ENCODE peak calls at places on chromosomes 4 and X, in eight cellular contexts. M is mucosa of descending colon, W is AG09309, S is GM10248, V is A549, R is DND-41, L is HepG2, B is AG10803. G is an unnamed sample.

GRCh38 chr4:61740950-61741638 is 541.0 kb downstream of the ADGRL3 start:
- DNase-seq in M (no peak), W (no peak), S (no peak), V (no peak), R (no peak), L (no peak), B (no peak), G (no peak)

GRCh38 chrX:74521961-74522833 is 92.2 kb downstream of the RLIM start:
- DNase-seq in M (no peak), W (no peak), S (no peak), V (no peak), R (no peak), L (no peak), B (peak), G (no peak)

GRCh38 chr4:175092114-175092513 is 174.0 kb downstream of the ADAM29 start:
- DNase-seq in M (peak), W (no peak), S (no peak), V (no peak), R (no peak), L (no peak), B (no peak), G (no peak)

GRCh38 chrX:17459596-17459995 is 84.6 kb downstream of the NHS start:
- DNase-seq in M (no peak), W (peak), S (no peak), V (no peak), R (no peak), L (no peak), B (peak), G (no peak)

GRCh38 chr4:69134471-69134870 is 38.2 kb downstream of the UGT2B7 start:
- DNase-seq in M (no peak), W (no peak), S (no peak), V (no peak), R (no peak), L (no peak), B (no peak), G (no peak)

GRCh38 chrX:46755656-46756055 is 3.3 kb downstream of the SLC9A7 start:
- DNase-seq in M (no peak), W (no peak), S (no peak), V (no peak), R (no peak), L (no peak), B (no peak), G (no peak)

GRCh38 chrX:72568406-72569092 is 4.1 kb downstream of the HDAC8 start:
- DNase-seq in M (no peak), W (peak), S (no peak), V (no peak), R (no peak), L (no peak), B (no peak), G (no peak)

GRCh38 chr4:154126276-154126675 is 337.4 kb upstream of the SFRP2 start:
- DNase-seq in M (no peak), W (no peak), S (no peak), V (no peak), R (no peak), L (no peak), B (peak), G (no peak)

GRCh38 chr4:84582988-84583870 is at the start of gene CDS1:
- DNase-seq in M (peak), W (no peak), S (peak), V (peak), R (no peak), L (no peak), B (no peak), G (peak)

GRCh38 chrX:68718443-68718820 is 71.0 kb downstream of the STARD8 start:
- DNase-seq in M (no peak), W (no peak), S (no peak), V (no peak), R (no peak), L (no peak), B (no peak), G (no peak)

GRCh38 chrX:15475021-15475420 is 18.1 kb downstream of the PIR start:
- DNase-seq in M (no peak), W (no peak), S (no peak), V (no peak), R (no peak), L (no peak), B (no peak), G (peak)

GRCh38 chrX:65932173-65933084 is 107.5 kb downstream of the VSIG4 start:
- DNase-seq in M (peak), W (no peak), S (no peak), V (no peak), R (no peak), L (peak), B (no peak), G (peak)

GRCh38 chr4:16019666-16020065 is 56.7 kb upstream of the FGFBP2 start:
- DNase-seq in M (no peak), W (peak), S (no peak), V (no peak), R (no peak), L (no peak), B (peak), G (no peak)

GRCh38 chr4:77617203-77617602 is 11.6 kb downstream of the CXCL13 start:
- DNase-seq in M (no peak), W (no peak), S (no peak), V (no peak), R (no peak), L (no peak), B (peak), G (no peak)

GRCh38 chrX:13891367-13892146 is 74.7 kb upstream of the GPM6B start:
- DNase-seq in M (no peak), W (no peak), S (no peak), V (no peak), R (no peak), L (no peak), B (no peak), G (no peak)

GRCh38 chr4:103482893-103483292 is 236.9 kb downstream of the TACR3 start:
- DNase-seq in M (no peak), W (no peak), S (no peak), V (no peak), R (no peak), L (no peak), B (no peak), G (no peak)

GRCh38 chr4:125985856-125986255 is 671.1 kb downstream of the FAT4 start:
- DNase-seq in M (no peak), W (no peak), S (no peak), V (no peak), R (no peak), L (no peak), B (no peak), G (no peak)

GRCh38 chr4:120291541-120291940 is 224.9 kb upstream of the MAD2L1 start:
- DNase-seq in M (no peak), W (no peak), S (no peak), V (no peak), R (no peak), L (no peak), B (no peak), G (no peak)

GRCh38 chr4:38177035-38177791 is 217.0 kb downstream of the PTTG2 start:
- DNase-seq in M (no peak), W (no peak), S (no peak), V (no peak), R (peak), L (no peak), B (peak), G (no peak)

GRCh38 chr4:121208571-121208970 is 44.5 kb upstream of the TNIP3 start:
- DNase-seq in M (no peak), W (no peak), S (no peak), V (no peak), R (no peak), L (no peak), B (no peak), G (no peak)

GRCh38 chr4:127214001-127214400 is 418.8 kb upstream of the INTU start:
- DNase-seq in M (no peak), W (no peak), S (no peak), V (no peak), R (no peak), L (no peak), B (peak), G (no peak)

GRCh38 chr4:172996571-172997216 is 171.9 kb upstream of the GALNT7 start:
- DNase-seq in M (no peak), W (no peak), S (no peak), V (no peak), R (no peak), L (no peak), B (peak), G (no peak)

GRCh38 chr4:155377281-155377680 is 516 bp upstream of the MAP9 start:
- DNase-seq in M (no peak), W (no peak), S (no peak), V (no peak), R (no peak), L (no peak), B (no peak), G (no peak)

GRCh38 chrX:24149346-24150050 is at the start of gene ZFX:
- DNase-seq in M (peak), W (no peak), S (peak), V (no peak), R (peak), L (peak), B (peak), G (peak)

GRCh38 chr4:95190751-95191436 is 357.9 kb downstream of the UNC5C start:
- DNase-seq in M (no peak), W (no peak), S (no peak), V (no peak), R (no peak), L (no peak), B (no peak), G (no peak)

GRCh38 chr4:66097271-66097670 is 427.0 kb upstream of the EPHA5 start:
- DNase-seq in M (no peak), W (no peak), S (no peak), V (no peak), R (no peak), L (peak), B (no peak), G (no peak)

GRCh38 chrX:123422875-123423274 is 238.8 kb downstream of the GRIA3 start:
- DNase-seq in M (no peak), W (no peak), S (no peak), V (peak), R (no peak), L (peak), B (peak), G (peak)

GRCh38 chr4:102008711-102009110 is 218.2 kb downstream of the BANK1 start:
- DNase-seq in M (no peak), W (no peak), S (no peak), V (no peak), R (no peak), L (no peak), B (no peak), G (no peak)

GRCh38 chr4:3189459-3189858 is 59.5 kb upstream of the MSANTD1 start:
- DNase-seq in M (no peak), W (no peak), S (no peak), V (no peak), R (no peak), L (no peak), B (no peak), G (no peak)

GRCh38 chr4:73855406-73855805 is 2.3 kb downstream of the PF4V1 start:
- DNase-seq in M (no peak), W (no peak), S (no peak), V (no peak), R (no peak), L (no peak), B (no peak), G (no peak)

GRCh38 chrX:31679861-31680260 is 608.0 kb upstream of the FTHL17 start:
- DNase-seq in M (no peak), W (no peak), S (no peak), V (no peak), R (no peak), L (no peak), B (no peak), G (no peak)

GRCh38 chrX:2694868-2695267 is 3.8 kb downstream of the CD99 start:
- DNase-seq in M (no peak), W (no peak), S (no peak), V (no peak), R (no peak), L (no peak), B (no peak), G (no peak)

GRCh38 chrX:66914082-66914481 is 275.2 kb upstream of the EDA2R start:
- DNase-seq in M (no peak), W (no peak), S (no peak), V (no peak), R (no peak), L (peak), B (peak), G (no peak)

GRCh38 chrX:22135994-22136684 is 104.0 kb downstream of the PHEX start:
- DNase-seq in M (no peak), W (peak), S (peak), V (peak), R (peak), L (peak), B (peak), G (peak)

GRCh38 chrX:150504399-150505186 is 63.8 kb upstream of the MTM1 start:
- DNase-seq in M (no peak), W (no peak), S (no peak), V (no peak), R (no peak), L (no peak), B (peak), G (no peak)

GRCh38 chr4:89298160-89298559 is 9.4 kb downstream of the GPRIN3 start:
- DNase-seq in M (no peak), W (no peak), S (no peak), V (no peak), R (peak), L (no peak), B (no peak), G (peak)

GRCh38 chrX:68953331-68953730 is 124.5 kb downstream of the EFNB1 start:
- DNase-seq in M (no peak), W (no peak), S (no peak), V (no peak), R (no peak), L (no peak), B (peak), G (no peak)

GRCh38 chr4:26484032-26484515 is 6.2 kb downstream of the CCKAR start:
- DNase-seq in M (no peak), W (peak), S (no peak), V (no peak), R (no peak), L (no peak), B (peak), G (no peak)

GRCh38 chrX:40996886-40997530 is 88.2 kb upstream of the USP9X start:
- DNase-seq in M (no peak), W (peak), S (no peak), V (peak), R (no peak), L (peak), B (peak), G (peak)

GRCh38 chr4:136900706-136901105 is 631.6 kb downstream of the PCDH18 start:
- DNase-seq in M (no peak), W (no peak), S (no peak), V (no peak), R (peak), L (no peak), B (no peak), G (no peak)

GRCh38 chr4:107712236-107712635 is 7.8 kb downstream of the PAPSS1 start:
- DNase-seq in M (no peak), W (no peak), S (no peak), V (no peak), R (no peak), L (no peak), B (no peak), G (no peak)
- TF ChIP-seq CTCF in M (no peak), W (no peak), S (no peak), V (no peak), R (no peak), L (no peak), B (no peak), G (no peak)

GRCh38 chr4:955161-955921 is 18.0 kb downstream of the DGKQ start:
- DNase-seq in M (peak), W (no peak), S (no peak), V (no peak), R (no peak), L (no peak), B (no peak), G (no peak)
- TF ChIP-seq CTCF in M (no peak), W (no peak), S (no peak), V (no peak), R (no peak), L (no peak), B (no peak), G (no peak)

DNA sequence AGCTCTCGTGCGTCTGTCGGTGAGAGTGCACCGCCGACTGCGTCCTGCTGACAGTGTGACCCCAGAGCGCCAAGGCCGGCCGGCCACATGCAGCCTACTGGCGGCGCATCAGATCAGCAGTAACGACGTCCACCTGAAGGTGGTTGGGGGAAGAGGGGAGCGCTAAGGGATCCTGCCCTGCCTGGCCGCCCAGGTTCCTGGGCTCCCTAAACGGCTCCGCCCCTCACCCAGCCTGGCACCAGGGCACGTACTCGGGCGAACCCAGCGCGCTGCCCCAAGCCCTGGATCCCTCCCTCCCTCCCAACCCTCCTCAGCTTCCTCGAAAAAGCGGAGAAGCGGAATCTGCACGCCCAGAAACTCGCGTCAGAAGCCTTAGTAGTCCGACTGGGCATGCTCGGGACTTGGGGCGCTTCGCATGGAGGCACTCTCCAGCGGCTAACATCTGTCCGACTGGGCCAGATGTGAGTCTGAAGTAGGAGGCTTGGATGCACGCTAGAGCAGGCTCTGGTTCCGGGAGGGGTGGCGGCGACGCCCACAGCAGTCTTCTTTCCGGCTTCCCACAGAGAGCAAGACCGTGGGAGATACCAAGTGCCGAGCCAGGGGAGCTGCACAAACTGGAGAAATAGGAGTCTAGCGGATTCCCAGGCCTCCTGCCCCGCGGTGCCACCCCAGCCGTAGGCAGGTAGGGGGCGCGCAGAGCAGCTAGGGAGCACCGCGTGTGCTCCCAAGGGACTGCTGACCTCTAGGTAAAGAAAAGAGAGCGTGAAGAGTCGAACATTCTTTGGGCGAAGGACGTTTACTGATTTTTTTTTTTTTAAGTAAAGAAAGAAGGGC is 114.4 kb upstream of the TEX13C start:
- DNase-seq in M (peak), W (no peak), S (peak), V (peak), R (no peak), L (no peak), B (peak), G (no peak)
- TF ChIP-seq CTCF in M (no peak), W (peak), S (no peak), V (peak), R (no peak), L (no peak), B (no peak), G (no peak)

GRCh38 chr4:91116861-91117260 is 989.7 kb downstream of the CCSER1 start:
- DNase-seq in M (no peak), W (no peak), S (no peak), V (no peak), R (no peak), L (no peak), B (no peak), G (no peak)
- TF ChIP-seq CTCF in M (no peak), W (no peak), S (peak), V (no peak), R (peak), L (peak), B (no peak), G (no peak)

G was measured in Calu3.